ENCODE peak calls at places on chromosomes 16 and 17, in ten cellular contexts. One of them, this sample, is unnamed.

GRCh38 chr17:33387406-33387805 is 94.3 kb upstream of the ASIC2 start:
- DNase-seq in MCF 10A: no peak
- DNase-seq in NCI-H2029 treated with DMSO at 0.1 percent for 48 hours: no peak
- DNase-seq in anterior cingulate cortex: no peak
- DNase-seq in body of pancreas: no peak
- DNase-seq in dorsolateral prefrontal cortex: no peak
- DNase-seq in KBM-7: no peak
- DNase-seq in spleen: no peak
- DNase-seq in activated gamma-delta T cell treated with Interleukin-2 at 50 U/mL for 16 hours: no peak
- DNase-seq in stimulated activated CD4-positive, alpha-beta T cell treated with anti-CD3 and anti-CD28 coated beads, Interleukin-1b, Interleukin-23, amount 100 ng/mL, for 1 hour: no peak
- DNase-seq in this sample: no peak

GRCh38 chr17:7445011-7445927 is at the start of gene CHRNB1:
- DNase-seq in NCI-H2029 treated with DMSO at 0.1 percent for 48 hours: no peak
- DNase-seq in spleen: peak; percentile 92
- DNase-seq in dorsolateral prefrontal cortex: peak; percentile 78
- DNase-seq in anterior cingulate cortex: peak; percentile 54
- DNase-seq in activated gamma-delta T cell treated with Interleukin-2 at 50 U/mL for 16 hours: peak; percentile 42
- DNase-seq in MCF 10A: no peak
- DNase-seq in stimulated activated CD4-positive, alpha-beta T cell treated with anti-CD3 and anti-CD28 coated beads, Interleukin-1b, Interleukin-23, amount 100 ng/mL, for 1 hour: no peak
- DNase-seq in body of pancreas: peak; percentile 88
- DNase-seq in KBM-7: no peak
- DNase-seq in this sample: peak; percentile 56

GRCh38 chr16:79430129-79430789 is 170.3 kb downstream of the MAF start:
- DNase-seq in spleen: no peak
- DNase-seq in activated gamma-delta T cell treated with Interleukin-2 at 50 U/mL for 16 hours: no peak
- DNase-seq in dorsolateral prefrontal cortex: no peak
- DNase-seq in KBM-7: no peak
- DNase-seq in MCF 10A: no peak
- DNase-seq in stimulated activated CD4-positive, alpha-beta T cell treated with anti-CD3 and anti-CD28 coated beads, Interleukin-1b, Interleukin-23, amount 100 ng/mL, for 1 hour: no peak
- DNase-seq in NCI-H2029 treated with DMSO at 0.1 percent for 48 hours: no peak
- DNase-seq in anterior cingulate cortex: no peak
- DNase-seq in body of pancreas: no peak
- DNase-seq in this sample: no peak

GRCh38 chr17:72075995-72076677 is 44.7 kb upstream of the SOX9 start:
- DNase-seq in activated gamma-delta T cell treated with Interleukin-2 at 50 U/mL for 16 hours: no peak
- DNase-seq in KBM-7: no peak
- DNase-seq in dorsolateral prefrontal cortex: no peak
- DNase-seq in stimulated activated CD4-positive, alpha-beta T cell treated with anti-CD3 and anti-CD28 coated beads, Interleukin-1b, Interleukin-23, amount 100 ng/mL, for 1 hour: no peak
- DNase-seq in spleen: no peak
- DNase-seq in body of pancreas: peak; percentile 34
- DNase-seq in NCI-H2029 treated with DMSO at 0.1 percent for 48 hours: no peak
- DNase-seq in anterior cingulate cortex: no peak
- DNase-seq in MCF 10A: no peak
- DNase-seq in this sample: no peak

GRCh38 chr17:34665150-34665802 is 85.9 kb downstream of the TMEM132E start:
- DNase-seq in KBM-7: no peak
- DNase-seq in MCF 10A: no peak
- DNase-seq in spleen: no peak
- DNase-seq in stimulated activated CD4-positive, alpha-beta T cell treated with anti-CD3 and anti-CD28 coated beads, Interleukin-1b, Interleukin-23, amount 100 ng/mL, for 1 hour: no peak
- DNase-seq in body of pancreas: no peak
- DNase-seq in anterior cingulate cortex: no peak
- DNase-seq in dorsolateral prefrontal cortex: no peak
- DNase-seq in activated gamma-delta T cell treated with Interleukin-2 at 50 U/mL for 16 hours: no peak
- DNase-seq in NCI-H2029 treated with DMSO at 0.1 percent for 48 hours: no peak
- DNase-seq in this sample: no peak

GRCh38 chr17:13498184-13498583 is 103.5 kb downstream of the HS3ST3A1 start:
- DNase-seq in stimulated activated CD4-positive, alpha-beta T cell treated with anti-CD3 and anti-CD28 coated beads, Interleukin-1b, Interleukin-23, amount 100 ng/mL, for 1 hour: no peak
- DNase-seq in anterior cingulate cortex: no peak
- DNase-seq in NCI-H2029 treated with DMSO at 0.1 percent for 48 hours: no peak
- DNase-seq in MCF 10A: no peak
- DNase-seq in body of pancreas: no peak
- DNase-seq in activated gamma-delta T cell treated with Interleukin-2 at 50 U/mL for 16 hours: no peak
- DNase-seq in spleen: no peak
- DNase-seq in dorsolateral prefrontal cortex: no peak
- DNase-seq in KBM-7: no peak
- DNase-seq in this sample: no peak

GRCh38 chr17:75640556-75641119 is 7.4 kb downstream of the SMIM5 start:
- DNase-seq in spleen: peak; percentile 56
- DNase-seq in anterior cingulate cortex: no peak
- DNase-seq in MCF 10A: no peak
- DNase-seq in NCI-H2029 treated with DMSO at 0.1 percent for 48 hours: no peak
- DNase-seq in dorsolateral prefrontal cortex: no peak
- DNase-seq in KBM-7: no peak
- DNase-seq in activated gamma-delta T cell treated with Interleukin-2 at 50 U/mL for 16 hours: no peak
- DNase-seq in body of pancreas: no peak
- DNase-seq in stimulated activated CD4-positive, alpha-beta T cell treated with anti-CD3 and anti-CD28 coated beads, Interleukin-1b, Interleukin-23, amount 100 ng/mL, for 1 hour: no peak
- DNase-seq in this sample: no peak

GRCh38 chr16:57383276-57384247 is 11.3 kb downstream of the CX3CL1 start:
- DNase-seq in activated gamma-delta T cell treated with Interleukin-2 at 50 U/mL for 16 hours: no peak
- DNase-seq in spleen: no peak
- DNase-seq in stimulated activated CD4-positive, alpha-beta T cell treated with anti-CD3 and anti-CD28 coated beads, Interleukin-1b, Interleukin-23, amount 100 ng/mL, for 1 hour: no peak
- DNase-seq in KBM-7: no peak
- DNase-seq in body of pancreas: no peak
- DNase-seq in anterior cingulate cortex: no peak
- DNase-seq in MCF 10A: no peak
- DNase-seq in dorsolateral prefrontal cortex: no peak
- DNase-seq in NCI-H2029 treated with DMSO at 0.1 percent for 48 hours: no peak
- DNase-seq in this sample: no peak

GRCh38 chr16:7363397-7364053 is 30.9 kb downstream of the RBFOX1 start:
- DNase-seq in MCF 10A: no peak
- DNase-seq in KBM-7: no peak
- DNase-seq in dorsolateral prefrontal cortex: no peak
- DNase-seq in NCI-H2029 treated with DMSO at 0.1 percent for 48 hours: no peak
- DNase-seq in spleen: no peak
- DNase-seq in activated gamma-delta T cell treated with Interleukin-2 at 50 U/mL for 16 hours: no peak
- DNase-seq in stimulated activated CD4-positive, alpha-beta T cell treated with anti-CD3 and anti-CD28 coated beads, Interleukin-1b, Interleukin-23, amount 100 ng/mL, for 1 hour: no peak
- DNase-seq in body of pancreas: no peak
- DNase-seq in anterior cingulate cortex: no peak
- DNase-seq in this sample: no peak

GRCh38 chr17:6711081-6711674 is 2.0 kb downstream of the SLC13A5 start:
- DNase-seq in NCI-H2029 treated with DMSO at 0.1 percent for 48 hours: no peak
- DNase-seq in body of pancreas: no peak
- DNase-seq in activated gamma-delta T cell treated with Interleukin-2 at 50 U/mL for 16 hours: no peak
- DNase-seq in stimulated activated CD4-positive, alpha-beta T cell treated with anti-CD3 and anti-CD28 coated beads, Interleukin-1b, Interleukin-23, amount 100 ng/mL, for 1 hour: no peak
- DNase-seq in dorsolateral prefrontal cortex: no peak
- DNase-seq in anterior cingulate cortex: no peak
- DNase-seq in KBM-7: no peak
- DNase-seq in spleen: no peak
- DNase-seq in MCF 10A: peak; percentile 80
- DNase-seq in this sample: no peak

GRCh38 chr17:66715076-66715675 is 119.7 kb upstream of the CACNG5 start:
- DNase-seq in KBM-7: no peak
- DNase-seq in NCI-H2029 treated with DMSO at 0.1 percent for 48 hours: no peak
- DNase-seq in MCF 10A: no peak
- DNase-seq in spleen: no peak
- DNase-seq in dorsolateral prefrontal cortex: no peak
- DNase-seq in body of pancreas: no peak
- DNase-seq in stimulated activated CD4-positive, alpha-beta T cell treated with anti-CD3 and anti-CD28 coated beads, Interleukin-1b, Interleukin-23, amount 100 ng/mL, for 1 hour: no peak
- DNase-seq in anterior cingulate cortex: no peak
- DNase-seq in activated gamma-delta T cell treated with Interleukin-2 at 50 U/mL for 16 hours: no peak
- DNase-seq in this sample: no peak

GRCh38 chr16:88403794-88404581 is 21.2 kb downstream of the ZNF469 start:
- DNase-seq in dorsolateral prefrontal cortex: no peak
- DNase-seq in KBM-7: no peak
- DNase-seq in activated gamma-delta T cell treated with Interleukin-2 at 50 U/mL for 16 hours: no peak
- DNase-seq in body of pancreas: no peak
- DNase-seq in MCF 10A: no peak
- DNase-seq in stimulated activated CD4-positive, alpha-beta T cell treated with anti-CD3 and anti-CD28 coated beads, Interleukin-1b, Interleukin-23, amount 100 ng/mL, for 1 hour: no peak
- DNase-seq in NCI-H2029 treated with DMSO at 0.1 percent for 48 hours: no peak
- DNase-seq in anterior cingulate cortex: no peak
- DNase-seq in spleen: no peak
- DNase-seq in this sample: no peak

This sample was measured in occipital lobe.